ENCODE peak calls at places on chromosomes 13 and 19, in eight cellular contexts. Q, K, I, W, O, U, T and R are unnamed samples.

GRCh38 chr13:72886272-72887062 is 104.5 kb downstream of the PIBF1 start:
- DNase-seq in Q (no peak), K (no peak), I (no peak), W (no peak), O (no peak), U (no peak), T (no peak), R (no peak)

GRCh38 chr19:11963566-11964355 is 1.1 kb upstream of the ZNF763 start:
- DNase-seq in Q (peak; percentile 76), K (peak; percentile 92), I (peak; percentile 51), W (peak; percentile 89), O (peak; percentile 90), U (peak; percentile 90), T (peak; percentile 73), R (peak; percentile 78)

GRCh38 chr13:75788494-75788991 is 152.4 kb downstream of the LMO7 start:
- DNase-seq in Q (no peak), K (no peak), I (no peak), W (no peak), O (no peak), U (no peak), T (peak; percentile 68), R (peak; percentile 51)

GRCh38 chr13:48334534-48335127 is 31.1 kb downstream of the RB1 start:
- DNase-seq in Q (no peak), K (peak; percentile 31), I (no peak), W (no peak), O (no peak), U (peak; percentile 84), T (no peak), R (no peak)

GRCh38 chr13:93355094-93355493 is 128.5 kb downstream of the GPC6 start:
- DNase-seq in Q (no peak), K (no peak), I (no peak), W (no peak), O (no peak), U (no peak), T (no peak), R (no peak)

GRCh38 chr19:2051771-2052704 is 994 bp upstream of the MKNK2 start:
- DNase-seq in Q (no peak), K (no peak), I (no peak), W (no peak), O (peak; percentile 81), U (peak; percentile 69), T (no peak), R (no peak)

GRCh38 chr19:45475537-45476348 is 7.9 kb downstream of the FOSB start:
- DNase-seq in Q (no peak), K (no peak), I (no peak), W (no peak), O (no peak), U (no peak), T (no peak), R (no peak)

GRCh38 chr19:55179570-55180484 is at the start of gene SYT5:
- DNase-seq in Q (peak; percentile 56), K (peak; percentile 82), I (no peak), W (peak; percentile 89), O (peak; percentile 73), U (peak; percentile 90), T (peak; percentile 80), R (no peak)

GRCh38 chr13:94079876-94080275 is 399.6 kb downstream of the DCT start:
- DNase-seq in Q (no peak), K (no peak), I (no peak), W (no peak), O (no peak), U (no peak), T (no peak), R (no peak)

GRCh38 chr19:41939861-41940442 is 11.7 kb upstream of the ERFL start:
- DNase-seq in Q (no peak), K (peak; percentile 62), I (no peak), W (peak; percentile 81), O (no peak), U (peak; percentile 89), T (peak; percentile 49), R (no peak)

GRCh38 chr13:113848431-113849260 is 15.2 kb downstream of the GAS6 start:
- DNase-seq in Q (no peak), K (no peak), I (no peak), W (peak; percentile 74), O (peak; percentile 34), U (no peak), T (peak; percentile 84), R (no peak)

GRCh38 chr13:40490086-40490723 is 176.2 kb downstream of the FOXO1 start:
- DNase-seq in Q (no peak), K (no peak), I (no peak), W (no peak), O (no peak), U (no peak), T (no peak), R (no peak)

GRCh38 chr13:114334305-114335053 is 20.2 kb downstream of the CHAMP1 start:
- DNase-seq in Q (no peak), K (no peak), I (no peak), W (no peak), O (no peak), U (no peak), T (no peak), R (no peak)

GRCh38 chr19:39125554-39126311 is at the start of gene PAK4:
- DNase-seq in Q (peak; percentile 99), K (peak; percentile 99), I (peak; percentile 98), W (peak; percentile 99), O (peak; percentile 98), U (peak; percentile 98), T (peak; percentile 98), R (peak; percentile 97)

GRCh38 chr19:39125199-39125553 is 410 bp upstream of the PAK4 start:
- DNase-seq in Q (no peak), K (no peak), I (no peak), W (no peak), O (no peak), U (no peak), T (no peak), R (no peak)

GRCh38 chr19:39127812-39128510 is 2.4 kb downstream of the PAK4 start:
- DNase-seq in Q (peak; percentile 32), K (no peak), I (peak; percentile 53), W (no peak), O (no peak), U (no peak), T (peak; percentile 71), R (no peak)

GRCh38 chr19:39126312-39126561 is 651 bp downstream of the PAK4 start:
- DNase-seq in Q (no peak), K (no peak), I (no peak), W (no peak), O (no peak), U (no peak), T (no peak), R (no peak)

DNA sequence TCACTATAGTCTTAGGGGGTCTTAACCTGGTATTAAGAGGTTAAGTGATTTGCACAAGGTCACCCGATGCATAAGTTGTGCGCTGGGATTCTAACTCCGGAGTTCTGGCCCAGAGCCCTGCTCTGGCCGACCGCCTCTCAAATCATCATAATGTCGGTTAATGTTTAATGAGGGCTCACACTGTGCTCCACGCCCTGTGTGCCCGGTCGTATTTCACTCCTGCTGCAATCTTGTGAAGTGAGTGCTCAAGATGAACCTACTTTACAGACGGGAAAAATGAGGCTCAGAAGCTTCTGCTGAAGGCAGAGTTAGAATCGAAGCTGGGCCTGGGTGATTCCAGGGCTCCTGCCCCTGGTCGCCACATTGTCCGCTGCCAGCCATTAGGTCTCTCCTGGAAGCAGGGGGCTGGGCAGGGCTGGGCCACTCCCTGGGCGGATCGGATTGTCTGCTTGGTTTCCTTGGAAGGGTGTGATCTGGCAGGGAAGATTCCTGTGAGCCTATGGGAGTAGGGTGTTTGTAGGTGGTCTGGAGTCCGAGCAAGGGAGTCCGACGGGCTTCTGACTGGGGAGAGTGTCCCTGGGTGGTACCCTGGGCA is 1.1 kb downstream of the PAK4 start:
- DNase-seq in Q (no peak), K (peak; percentile 63), I (no peak), W (peak; percentile 71), O (no peak), U (no peak), T (peak; percentile 84), R (peak; percentile 68)
- H3K27ac ChIP-seq in Q (no peak overlapping the region), K (no peak overlapping the region), I (peak overlapping the region; percentile 90), W (no peak overlapping the region), O (peak overlapping the region; percentile 13), U (no peak overlapping the region), T (peak overlapping the region; percentile 94), R (no peak overlapping the region)

DNA sequence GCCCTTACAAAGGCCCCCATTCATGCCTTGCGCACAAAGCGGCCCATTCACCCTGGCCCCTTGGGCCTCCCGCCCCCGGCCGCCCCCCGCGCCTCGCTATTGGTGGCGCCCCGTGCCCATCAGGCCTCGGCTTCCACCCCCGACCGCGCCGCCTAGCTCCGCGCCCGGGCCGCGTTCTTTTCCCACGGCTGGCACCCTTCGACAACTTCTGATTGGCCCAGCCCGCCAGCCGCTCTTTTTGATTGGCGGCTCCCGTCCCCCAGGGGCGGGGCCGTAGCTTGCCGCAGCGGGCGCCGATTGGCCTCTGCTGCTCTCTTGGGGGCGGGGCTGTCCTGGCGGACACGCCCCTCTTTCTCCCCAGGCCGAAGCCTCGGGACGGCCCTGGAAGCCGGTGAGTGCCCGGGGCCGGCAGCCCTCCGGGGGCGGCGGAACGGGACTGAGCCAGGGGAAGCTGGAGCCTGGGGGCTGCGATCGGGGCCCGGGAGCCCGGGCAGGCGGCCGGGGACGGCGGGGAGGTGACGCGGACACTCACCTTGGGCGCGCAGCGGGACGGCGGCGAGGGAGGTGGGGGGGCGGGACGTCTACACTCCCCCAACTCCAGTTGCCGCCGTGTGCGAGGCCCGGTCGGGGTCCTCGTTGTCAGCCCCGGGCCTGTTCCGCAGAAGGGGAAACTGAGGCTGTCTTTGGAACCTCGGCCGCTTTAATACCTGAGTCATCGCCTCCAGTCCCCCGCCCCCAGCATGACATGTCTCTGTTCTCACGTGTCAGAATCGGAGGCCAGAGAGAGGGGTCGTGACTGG is at the start of gene MYH14:
- DNase-seq in Q (peak; percentile 68), K (peak; percentile 97), I (peak; percentile 95), W (peak; percentile 98), O (peak; percentile 88), U (no peak), T (peak; percentile 96), R (peak; percentile 88)
- H3K27ac ChIP-seq in Q (no peak within 1 kb of the TSS), K (no peak within 1 kb of the TSS), I (peak within 1 kb of the TSS; percentile 97), W (no peak within 1 kb of the TSS), O (peak within 1 kb of the TSS; percentile 74), U (no peak within 1 kb of the TSS), T (peak within 1 kb of the TSS; percentile 98), R (peak within 1 kb of the TSS; percentile 79)

GRCh38 chr13:21032656-21033055 is 28.7 kb downstream of the LATS2 start:
- DNase-seq in Q (no peak), K (no peak), I (no peak), W (peak; percentile 24), O (no peak), U (no peak), T (no peak), R (no peak)
- H3K27ac ChIP-seq in Q (peak overlapping the region; percentile 70), K (no peak overlapping the region), I (peak overlapping the region; percentile 87), W (no peak overlapping the region), O (peak overlapping the region; percentile 79), U (no peak overlapping the region), T (no peak overlapping the region), R (peak overlapping the region; percentile 76)

DNA sequence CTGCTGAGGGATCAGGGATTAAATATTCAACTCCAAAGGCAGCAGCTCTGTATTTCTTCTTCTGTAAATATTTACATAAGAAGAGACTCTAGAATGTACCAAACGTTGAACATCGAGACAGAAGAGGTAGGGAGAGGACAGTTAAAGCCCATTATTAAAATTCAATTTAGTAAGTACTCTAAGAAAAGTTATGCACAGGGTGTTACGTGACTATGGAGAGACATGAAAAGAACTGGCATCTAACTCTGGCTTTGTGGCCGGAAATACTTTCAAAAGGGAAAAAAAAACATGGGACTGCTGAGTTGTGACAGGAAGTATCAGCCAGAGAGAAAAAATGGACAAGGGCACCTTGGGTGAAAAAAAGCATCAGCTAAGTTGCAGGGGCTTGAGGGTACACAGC is 36.7 kb downstream of the LNX2 start:
- DNase-seq in Q (no peak), K (no peak), I (no peak), W (no peak), O (no peak), U (no peak), T (no peak), R (no peak)
- H3K27ac ChIP-seq in Q (no peak overlapping the region), K (no peak overlapping the region), I (no peak overlapping the region), W (no peak overlapping the region), O (no peak overlapping the region), U (no peak overlapping the region), T (no peak overlapping the region), R (peak overlapping the region; percentile 14)

GRCh38 chr19:12982648-12983047 is 12.6 kb upstream of the NFIX start:
- DNase-seq in Q (no peak), K (no peak), I (no peak), W (no peak), O (no peak), U (no peak), T (no peak), R (no peak)
- H3K27ac ChIP-seq in Q (no peak overlapping the region), K (no peak overlapping the region), I (peak overlapping the region; percentile 84), W (no peak overlapping the region), O (no peak overlapping the region), U (no peak overlapping the region), T (no peak overlapping the region), R (no peak overlapping the region)